ENCODE peak calls at places on chromosomes 16 and 17, in four cellular contexts. One of them, this sample, is unnamed.

GRCh38 chr16:89289428-89290395 is 72.2 kb downstream of the ZNF778 start:
- DNase-seq in K562: peak; percentile 93
- DNase-seq in HCT116: peak; percentile 52
- DNase-seq in HepG2: peak; percentile 73
- DNase-seq in this sample: peak; percentile 27

GRCh38 chr16:57732011-57732410 is 3.6 kb upstream of the KATNB1 start:
- DNase-seq in K562: no peak
- DNase-seq in HCT116: no peak
- DNase-seq in HepG2: no peak
- DNase-seq in this sample: no peak

GRCh38 chr16:64880994-64881393 is 240.9 kb downstream of the CDH11 start:
- DNase-seq in HCT116: no peak
- DNase-seq in HepG2: no peak
- DNase-seq in K562: no peak
- DNase-seq in this sample: no peak

GRCh38 chr17:40617678-40618240 is 29.9 kb downstream of the SMARCE1 start:
- DNase-seq in HCT116: no peak
- DNase-seq in K562: no peak
- DNase-seq in HepG2: peak; percentile 27
- DNase-seq in this sample: no peak

GRCh38 chr17:37447641-37448040 is 41.0 kb downstream of the TADA2A start:
- DNase-seq in HCT116: peak; percentile 50
- DNase-seq in K562: no peak
- DNase-seq in HepG2: no peak
- DNase-seq in this sample: no peak

GRCh38 chr17:45353047-45353446 is 36.2 kb upstream of the MAP3K14 start:
- DNase-seq in HCT116: no peak
- DNase-seq in HepG2: no peak
- DNase-seq in K562: no peak
- DNase-seq in this sample: no peak

GRCh38 chr16:89155184-89155679 is 16.3 kb upstream of the CDH15 start:
- DNase-seq in HepG2: no peak
- DNase-seq in HCT116: no peak
- DNase-seq in K562: no peak
- DNase-seq in this sample: no peak

GRCh38 chr16:85928411-85928820 is 29.5 kb downstream of the IRF8 start:
- DNase-seq in HepG2: no peak
- DNase-seq in K562: no peak
- DNase-seq in HCT116: no peak
- DNase-seq in this sample: no peak

GRCh38 chr17:16991349-16992009 is 19.6 kb upstream of the TNFRSF13B start:
- DNase-seq in HepG2: peak; percentile 54
- DNase-seq in K562: peak; percentile 65
- DNase-seq in HCT116: peak; percentile 57
- DNase-seq in this sample: no peak

GRCh38 chr17:34598161-34598776 is 18.9 kb downstream of the TMEM132E start:
- DNase-seq in HCT116: no peak
- DNase-seq in HepG2: peak; percentile 81
- DNase-seq in K562: peak; percentile 47
- DNase-seq in this sample: no peak

GRCh38 chr17:43667506-43668438 is 6.0 kb upstream of the MEOX1 start:
- DNase-seq in K562: no peak
- DNase-seq in HCT116: no peak
- DNase-seq in HepG2: peak; percentile 89
- DNase-seq in this sample: no peak

GRCh38 chr16:51056331-51056730 is 94.7 kb downstream of the SALL1 start:
- DNase-seq in K562: no peak
- DNase-seq in HepG2: no peak
- DNase-seq in HCT116: no peak
- DNase-seq in this sample: no peak

GRCh38 chr17:50209472-50210248 is 8.2 kb upstream of the COL1A1 start:
- DNase-seq in K562: no peak
- DNase-seq in HCT116: no peak
- DNase-seq in HepG2: no peak
- DNase-seq in this sample: no peak

GRCh38 chr17:68384941-68385340 is 72.4 kb downstream of the WIPI1 start:
- DNase-seq in HepG2: no peak
- DNase-seq in K562: no peak
- DNase-seq in HCT116: no peak
- DNase-seq in this sample: no peak

GRCh38 chr17:1485748-1486376 is 6.6 kb downstream of the MYO1C start:
- DNase-seq in K562: peak; percentile 64
- DNase-seq in HepG2: no peak
- DNase-seq in HCT116: no peak
- DNase-seq in this sample: no peak

GRCh38 chr17:17890773-17891759 is 54.3 kb upstream of the SREBF1 start:
- DNase-seq in HepG2: peak; percentile 70
- DNase-seq in K562: peak; percentile 72
- DNase-seq in HCT116: peak; percentile 53
- DNase-seq in this sample: peak; percentile 52

GRCh38 chr17:40264458-40265185 is 23.1 kb upstream of the CDC6 start:
- DNase-seq in HepG2: no peak
- DNase-seq in HCT116: no peak
- DNase-seq in K562: no peak
- DNase-seq in this sample: no peak

GRCh38 chr17:3558603-3559269 is 1.1 kb upstream of the TRPV3 start:
- DNase-seq in K562: no peak
- DNase-seq in HCT116: no peak
- DNase-seq in HepG2: no peak
- DNase-seq in this sample: no peak

GRCh38 chr16:84153660-84154214 is 8.6 kb downstream of the DNAAF1 start:
- DNase-seq in HepG2: no peak
- DNase-seq in K562: peak; percentile 41
- DNase-seq in HCT116: no peak
- DNase-seq in this sample: no peak

GRCh38 chr16:84158455-84158854 is 13.3 kb downstream of the DNAAF1 start:
- DNase-seq in K562: no peak
- DNase-seq in HCT116: no peak
- DNase-seq in HepG2: no peak
- DNase-seq in this sample: no peak

GRCh38 chr16:84159006-84159405 is 13.9 kb downstream of the DNAAF1 start:
- DNase-seq in HepG2: no peak
- DNase-seq in K562: no peak
- DNase-seq in HCT116: no peak
- DNase-seq in this sample: no peak

GRCh38 chr16:84155226-84155625 is 10.1 kb downstream of the DNAAF1 start:
- DNase-seq in HCT116: no peak
- DNase-seq in HepG2: no peak
- DNase-seq in K562: no peak
- DNase-seq in this sample: no peak

DNA sequence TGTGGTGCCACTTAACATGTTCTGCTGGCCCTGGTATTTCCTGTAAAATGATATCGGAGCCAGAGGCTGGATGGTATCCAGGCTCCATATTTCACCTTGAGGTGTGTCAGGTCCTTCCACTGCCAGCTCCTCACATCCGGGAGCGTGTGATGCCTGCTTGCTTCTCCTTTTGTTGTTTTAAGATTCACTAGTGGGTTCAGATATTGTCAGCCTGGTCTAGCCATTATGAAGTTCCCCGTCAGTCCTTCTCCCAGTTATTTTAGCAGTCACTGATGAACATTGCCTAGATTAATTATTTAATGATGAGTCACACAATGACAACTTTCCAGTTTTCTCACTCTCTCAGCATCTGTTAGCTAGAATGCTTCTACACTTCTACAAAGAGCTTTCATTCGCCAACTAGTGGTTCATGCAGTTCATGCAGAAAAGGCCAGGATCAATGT is 11.3 kb downstream of the DNAAF1 start:
- DNase-seq in HepG2: no peak
- DNase-seq in HCT116: no peak
- DNase-seq in K562: no peak
- DNase-seq in this sample: no peak
- TF ChIP-seq TCF7L2 in HepG2: no peak
- TF ChIP-seq TCF7L2 in HCT116: no peak
- TF ChIP-seq TCF7L2 in K562: no peak
- TF ChIP-seq TCF7L2 in this sample: no peak

DNA sequence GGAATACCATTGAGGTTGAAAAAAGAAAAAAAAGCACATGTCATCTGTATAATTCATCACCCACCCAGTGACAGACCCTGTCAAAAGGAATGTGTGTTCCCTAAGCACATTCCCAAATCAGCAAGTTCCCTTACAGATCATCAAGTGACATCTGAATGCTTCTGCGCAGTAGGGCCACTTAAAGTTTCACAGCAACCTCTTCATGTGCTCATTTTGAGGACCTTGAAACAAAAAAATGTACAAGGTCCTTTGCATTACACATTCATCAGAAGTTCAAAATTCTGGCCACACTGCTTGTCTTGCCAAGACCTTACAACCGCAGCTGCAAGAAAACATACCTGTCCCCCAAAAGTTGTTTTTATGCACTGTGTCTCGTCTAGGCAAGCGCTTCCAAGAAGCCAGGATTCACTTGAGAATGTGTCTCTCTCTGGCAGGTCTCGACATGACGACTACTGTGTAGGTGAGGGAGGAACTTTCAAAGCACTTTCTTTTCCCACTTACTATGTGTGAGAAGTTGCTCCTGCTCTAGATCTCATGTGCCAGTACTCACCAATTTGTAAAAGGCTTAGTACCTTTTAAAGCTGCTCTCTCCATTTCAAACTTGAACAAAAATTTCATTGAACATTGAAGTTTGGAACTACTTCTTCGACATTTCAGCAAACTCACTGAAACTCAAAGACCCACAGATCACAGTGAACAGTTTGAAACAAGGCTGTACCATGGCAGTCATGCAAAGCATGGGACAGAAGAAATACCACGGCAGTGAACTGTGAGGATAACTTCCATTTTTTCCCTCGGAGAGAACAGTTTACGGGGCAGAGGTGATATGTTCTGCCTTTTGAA is 4.3 kb upstream of the POLG2 start:
- DNase-seq in HepG2: no peak
- DNase-seq in K562: no peak
- DNase-seq in HCT116: no peak
- DNase-seq in this sample: no peak
- TF ChIP-seq TCF7L2 in HepG2: no peak
- TF ChIP-seq TCF7L2 in K562: no peak
- TF ChIP-seq TCF7L2 in HCT116: no peak
- TF ChIP-seq TCF7L2 in this sample: no peak

GRCh38 chr17:20158580-20158979 is 149.4 kb downstream of the SPECC1 start:
- DNase-seq in HepG2: no peak
- DNase-seq in K562: no peak
- DNase-seq in HCT116: no peak
- DNase-seq in this sample: no peak
- TF ChIP-seq TCF7L2 in HepG2: no peak
- TF ChIP-seq TCF7L2 in K562: no peak
- TF ChIP-seq TCF7L2 in HCT116: no peak
- TF ChIP-seq TCF7L2 in this sample: no peak

GRCh38 chr17:80861360-80861861 is 130.2 kb upstream of the CHMP6 start:
- DNase-seq in HepG2: no peak
- DNase-seq in HCT116: no peak
- DNase-seq in K562: no peak
- DNase-seq in this sample: no peak
- TF ChIP-seq TCF7L2 in HepG2: no peak
- TF ChIP-seq TCF7L2 in HCT116: no peak
- TF ChIP-seq TCF7L2 in K562: no peak
- TF ChIP-seq TCF7L2 in this sample: no peak

DNA sequence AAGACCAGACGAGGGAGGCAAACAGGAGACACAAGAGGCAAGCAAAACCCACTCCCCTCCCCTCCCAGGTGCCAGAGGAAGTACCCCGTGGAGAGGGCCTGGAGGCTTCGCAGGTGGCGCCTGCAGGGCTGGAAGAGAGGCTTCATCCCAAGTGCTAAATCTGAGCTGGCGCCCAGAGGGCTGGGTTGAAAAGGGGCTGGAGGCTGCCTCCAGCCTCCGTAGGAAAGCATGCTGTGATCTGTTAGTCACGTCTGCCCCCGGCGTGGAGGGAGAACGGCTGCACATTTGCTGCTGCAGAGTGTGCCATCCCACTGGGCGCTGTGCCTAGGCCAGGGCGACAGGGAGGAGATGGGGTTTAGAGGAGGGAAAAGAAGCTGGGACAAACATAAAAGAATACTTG is 16.9 kb downstream of the RPH3AL start:
- DNase-seq in HepG2: no peak
- DNase-seq in HCT116: no peak
- DNase-seq in K562: no peak
- DNase-seq in this sample: no peak
- TF ChIP-seq TCF7L2 in HepG2: no peak
- TF ChIP-seq TCF7L2 in HCT116: no peak
- TF ChIP-seq TCF7L2 in K562: no peak
- TF ChIP-seq TCF7L2 in this sample: no peak

DNA sequence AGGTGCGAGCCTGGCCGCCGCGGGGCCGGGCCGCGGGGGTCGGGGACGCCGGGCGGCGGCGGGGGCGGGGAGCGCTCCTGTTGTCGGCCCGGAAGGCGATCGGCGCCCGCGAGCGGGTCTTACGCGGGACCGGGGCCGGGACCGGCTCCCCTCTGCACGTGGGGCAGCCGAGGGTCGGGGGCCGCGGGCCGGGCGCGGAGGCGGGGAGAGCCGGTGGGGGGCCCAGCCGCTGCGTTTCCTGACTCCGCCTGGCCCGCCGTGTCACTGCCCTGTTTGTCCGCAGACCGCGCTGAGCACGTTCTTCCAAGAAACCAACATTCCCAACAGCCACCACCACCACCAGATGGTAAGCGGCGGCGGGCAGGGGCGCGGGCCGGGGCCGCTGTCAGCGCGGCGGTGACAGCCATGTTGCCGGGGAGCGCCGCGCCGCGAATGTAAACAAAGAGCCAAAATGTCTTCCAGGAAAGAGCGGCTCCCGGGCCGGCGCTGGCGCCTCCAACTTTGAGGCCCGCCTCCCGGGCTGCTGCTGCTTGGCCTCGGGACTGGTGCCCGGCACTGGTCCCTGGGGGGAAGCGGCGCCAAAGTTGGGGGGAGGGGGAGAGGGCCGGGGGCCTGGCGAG is 586 bp downstream of the UBALD2 start:
- DNase-seq in K562: peak; percentile 40
- DNase-seq in HCT116: no peak
- DNase-seq in HepG2: no peak
- DNase-seq in this sample: no peak
- TF ChIP-seq TCF7L2 in K562: no peak
- TF ChIP-seq TCF7L2 in HCT116: no peak
- TF ChIP-seq TCF7L2 in HepG2: no peak
- TF ChIP-seq TCF7L2 in this sample: no peak

GRCh38 chr16:84196101-84196500 is 5.1 kb downstream of the ADAD2 start:
- DNase-seq in HCT116: no peak
- DNase-seq in HepG2: no peak
- DNase-seq in K562: no peak
- DNase-seq in this sample: no peak

GRCh38 chr16:84194018-84194417 is 3.1 kb downstream of the ADAD2 start:
- DNase-seq in HepG2: no peak
- DNase-seq in K562: no peak
- DNase-seq in HCT116: no peak
- DNase-seq in this sample: no peak

GRCh38 chr16:84193480-84193879 is 2.5 kb downstream of the ADAD2 start:
- DNase-seq in K562: no peak
- DNase-seq in HCT116: no peak
- DNase-seq in HepG2: no peak
- DNase-seq in this sample: no peak

GRCh38 chr16:84195201-84196093 is 4.5 kb downstream of the ADAD2 start:
- DNase-seq in HCT116: no peak
- DNase-seq in K562: no peak
- DNase-seq in HepG2: no peak
- DNase-seq in this sample: no peak

GRCh38 chr16:84194470-84195200 is 3.7 kb downstream of the ADAD2 start:
- DNase-seq in HCT116: no peak
- DNase-seq in K562: no peak
- DNase-seq in HepG2: no peak
- DNase-seq in this sample: no peak
- TF ChIP-seq TCF7L2 in HCT116: no peak
- TF ChIP-seq TCF7L2 in K562: no peak
- TF ChIP-seq TCF7L2 in HepG2: no peak
- TF ChIP-seq TCF7L2 in this sample: no peak

GRCh38 chr17:73841431-73842060 is 197.3 kb upstream of the SDK2 start:
- DNase-seq in HCT116: no peak
- DNase-seq in K562: no peak
- DNase-seq in HepG2: peak; percentile 31
- DNase-seq in this sample: no peak
- TF ChIP-seq TCF7L2 in HCT116: no peak
- TF ChIP-seq TCF7L2 in K562: no peak
- TF ChIP-seq TCF7L2 in HepG2: no peak
- TF ChIP-seq TCF7L2 in this sample: no peak